ENCODE peak calls at places on chromosomes 7 and 10, in four cellular contexts. One of them, this sample, is unnamed.

GRCh38 chr10:91883549-91884542 is 25.4 kb downstream of the FGFBP3 start:
- DNase-seq in naive thymus-derived CD4-positive, alpha-beta T cell: no peak
- DNase-seq in NB4: no peak
- DNase-seq in AG04449: peak
- DNase-seq in this sample: no peak

GRCh38 chr7:136588216-136588615 is 280.2 kb upstream of the CHRM2 start:
- DNase-seq in naive thymus-derived CD4-positive, alpha-beta T cell: no peak
- DNase-seq in NB4: no peak
- DNase-seq in AG04449: no peak
- DNase-seq in this sample: no peak

GRCh38 chr10:29057712-29058426 is 231.0 kb upstream of the LYZL1 start:
- DNase-seq in AG04449: no peak
- DNase-seq in naive thymus-derived CD4-positive, alpha-beta T cell: no peak
- DNase-seq in NB4: no peak
- DNase-seq in this sample: no peak

GRCh38 chr7:77858278-77858677 is 59.7 kb downstream of the PHTF2 start:
- DNase-seq in NB4: no peak
- DNase-seq in naive thymus-derived CD4-positive, alpha-beta T cell: no peak
- DNase-seq in AG04449: no peak
- DNase-seq in this sample: no peak

GRCh38 chr7:130420943-130421578 is 19.8 kb downstream of the CEP41 start:
- DNase-seq in NB4: no peak
- DNase-seq in AG04449: no peak
- DNase-seq in naive thymus-derived CD4-positive, alpha-beta T cell: no peak
- DNase-seq in this sample: no peak

GRCh38 chr10:89992575-89992974 is 291.2 kb downstream of the KIF20B start:
- DNase-seq in NB4: no peak
- DNase-seq in naive thymus-derived CD4-positive, alpha-beta T cell: no peak
- DNase-seq in AG04449: no peak
- DNase-seq in this sample: no peak

GRCh38 chr10:84668186-84668763 is 339.9 kb downstream of the CCSER2 start:
- DNase-seq in naive thymus-derived CD4-positive, alpha-beta T cell: no peak
- DNase-seq in AG04449: no peak
- DNase-seq in NB4: no peak
- DNase-seq in this sample: no peak

GRCh38 chr10:60413306-60414012 is 23.8 kb upstream of the ANK3 start:
- DNase-seq in NB4: no peak
- DNase-seq in AG04449: no peak
- DNase-seq in naive thymus-derived CD4-positive, alpha-beta T cell: no peak
- DNase-seq in this sample: no peak

GRCh38 chr10:78362406-78363022 is 328.9 kb downstream of the RPS24 start:
- DNase-seq in naive thymus-derived CD4-positive, alpha-beta T cell: peak
- DNase-seq in NB4: peak
- DNase-seq in AG04449: peak
- DNase-seq in this sample: no peak

GRCh38 chr7:20440472-20441105 is 109.9 kb downstream of the ITGB8 start:
- DNase-seq in AG04449: no peak
- DNase-seq in NB4: peak
- DNase-seq in naive thymus-derived CD4-positive, alpha-beta T cell: no peak
- DNase-seq in this sample: peak

GRCh38 chr7:37920305-37920618 is 178 bp upstream of the EPDR1 start:
- DNase-seq in AG04449: no peak
- DNase-seq in NB4: no peak
- DNase-seq in naive thymus-derived CD4-positive, alpha-beta T cell: no peak
- DNase-seq in this sample: no peak
- H3K4me3 ChIP-seq in AG04449: peak
- H3K4me3 ChIP-seq in NB4: peak
- H3K4me3 ChIP-seq in naive thymus-derived CD4-positive, alpha-beta T cell: peak
- H3K4me3 ChIP-seq in this sample: no peak

DNA sequence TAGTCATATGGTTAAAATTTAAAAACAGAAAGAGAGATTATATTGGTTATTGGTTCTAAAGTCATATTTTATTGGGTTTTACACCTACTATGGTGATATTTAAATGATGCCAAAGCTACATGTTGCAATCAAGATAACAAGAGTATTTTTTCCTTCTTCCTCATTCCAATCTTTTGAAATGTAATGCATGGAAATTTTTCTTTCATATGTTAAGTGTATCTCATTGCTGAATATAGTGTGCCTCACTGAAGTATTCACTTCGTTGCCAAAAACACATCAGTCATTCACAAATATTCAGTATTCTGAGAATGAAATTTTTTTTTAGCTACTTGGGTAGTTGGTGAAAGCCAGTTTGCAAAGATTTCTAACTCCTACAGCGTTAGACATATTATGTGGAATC is 19.5 kb downstream of the HDAC9 start:
- DNase-seq in AG04449: peak
- DNase-seq in NB4: no peak
- DNase-seq in naive thymus-derived CD4-positive, alpha-beta T cell: no peak
- DNase-seq in this sample: no peak
- H3K4me3 ChIP-seq in AG04449: no peak
- H3K4me3 ChIP-seq in NB4: no peak
- H3K4me3 ChIP-seq in naive thymus-derived CD4-positive, alpha-beta T cell: no peak
- H3K4me3 ChIP-seq in this sample: no peak

GRCh38 chr10:14181197-14181936 is 149.4 kb downstream of the FRMD4A start:
- DNase-seq in NB4: no peak
- DNase-seq in AG04449: no peak
- DNase-seq in naive thymus-derived CD4-positive, alpha-beta T cell: no peak
- DNase-seq in this sample: no peak

GRCh38 chr10:14182781-14183180 is 147.9 kb downstream of the FRMD4A start:
- DNase-seq in naive thymus-derived CD4-positive, alpha-beta T cell: no peak
- DNase-seq in NB4: no peak
- DNase-seq in AG04449: no peak
- DNase-seq in this sample: no peak

GRCh38 chr10:14186245-14186644 is 144.5 kb downstream of the FRMD4A start:
- DNase-seq in NB4: peak
- DNase-seq in naive thymus-derived CD4-positive, alpha-beta T cell: no peak
- DNase-seq in AG04449: no peak
- DNase-seq in this sample: peak

GRCh38 chr10:14185501-14186045 is 145.2 kb downstream of the FRMD4A start:
- DNase-seq in AG04449: peak
- DNase-seq in NB4: peak
- DNase-seq in naive thymus-derived CD4-positive, alpha-beta T cell: no peak
- DNase-seq in this sample: peak

DNA sequence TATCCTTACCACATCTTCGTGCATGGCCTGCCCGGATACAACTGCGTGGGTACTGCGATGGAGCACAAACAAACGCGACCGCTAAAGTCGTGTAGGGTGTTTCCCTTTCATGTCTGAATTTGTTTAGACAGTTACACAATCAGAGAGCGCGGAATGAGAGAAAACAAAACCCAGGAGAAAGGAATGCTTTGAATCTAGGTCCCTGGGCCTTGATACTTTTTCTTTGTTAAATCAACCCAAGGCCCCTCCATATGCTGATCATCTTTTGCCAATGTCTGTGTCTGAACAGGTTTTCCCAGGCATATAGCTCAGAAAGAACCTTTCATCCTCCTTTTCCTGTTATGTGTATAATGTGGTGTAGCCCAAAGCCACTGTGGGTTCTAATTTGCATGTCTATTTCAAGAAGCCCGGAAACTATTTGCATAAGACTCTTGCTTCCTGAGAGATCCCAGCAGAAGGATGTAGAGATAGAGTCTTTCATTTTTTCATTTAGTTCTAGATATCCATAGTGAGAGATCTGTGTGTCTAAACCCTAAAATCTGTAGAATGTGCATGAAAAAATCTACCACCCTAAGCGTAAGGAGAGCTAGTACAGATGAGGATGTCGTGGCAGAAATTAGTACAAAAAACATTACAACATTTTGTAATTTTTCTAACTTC is 145.8 kb downstream of the FRMD4A start:
- DNase-seq in NB4: peak
- DNase-seq in naive thymus-derived CD4-positive, alpha-beta T cell: peak
- DNase-seq in AG04449: no peak
- DNase-seq in this sample: peak
- H3K4me3 ChIP-seq in NB4: no peak
- H3K4me3 ChIP-seq in naive thymus-derived CD4-positive, alpha-beta T cell: peak
- H3K4me3 ChIP-seq in AG04449: no peak
- H3K4me3 ChIP-seq in this sample: peak

DNA sequence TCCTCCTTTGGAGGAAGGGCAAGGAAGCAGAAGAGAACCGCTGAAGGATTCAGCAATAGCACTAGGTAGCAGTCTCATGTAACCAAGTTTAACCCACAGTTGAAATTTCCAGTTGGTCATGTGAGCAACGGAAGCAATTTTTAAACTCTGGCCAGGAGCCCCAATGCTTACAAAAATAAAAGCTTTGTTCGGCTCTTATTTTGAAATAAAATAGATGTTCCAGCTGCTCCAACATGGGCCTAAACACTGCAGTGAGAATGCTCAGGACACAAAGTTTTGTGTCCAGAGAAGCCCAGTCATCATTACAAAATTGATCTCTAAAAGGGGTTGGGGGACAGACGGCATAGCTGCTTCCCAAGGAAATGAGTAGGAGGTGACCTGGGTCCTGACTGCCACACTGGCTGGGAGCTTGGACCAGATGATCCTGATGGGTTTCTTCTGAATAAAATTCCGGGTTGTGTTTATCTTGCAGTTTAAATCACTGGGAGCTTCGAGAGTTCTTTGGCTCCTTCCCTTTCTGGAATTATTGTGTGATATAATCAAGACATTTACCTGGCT is 452 bp upstream of the TMEM140 start:
- DNase-seq in NB4: no peak
- DNase-seq in AG04449: no peak
- DNase-seq in naive thymus-derived CD4-positive, alpha-beta T cell: peak
- DNase-seq in this sample: no peak
- H3K4me3 ChIP-seq in NB4: no peak
- H3K4me3 ChIP-seq in AG04449: no peak
- H3K4me3 ChIP-seq in naive thymus-derived CD4-positive, alpha-beta T cell: peak
- H3K4me3 ChIP-seq in this sample: peak

GRCh38 chr7:55591282-55591931 is 19.1 kb upstream of the VOPP1 start:
- DNase-seq in AG04449: no peak
- DNase-seq in naive thymus-derived CD4-positive, alpha-beta T cell: no peak
- DNase-seq in NB4: no peak
- DNase-seq in this sample: no peak
- H3K4me3 ChIP-seq in AG04449: no peak
- H3K4me3 ChIP-seq in naive thymus-derived CD4-positive, alpha-beta T cell: no peak
- H3K4me3 ChIP-seq in NB4: no peak
- H3K4me3 ChIP-seq in this sample: no peak